ENCODE peak calls at places on chromosomes 13 and 19, in eight cellular contexts. One of them, this sample, is unnamed.

GRCh38 chr19:51372649-51373504 is at the start of gene NKG7:
- DNase-seq in nephron progenitor cell: no peak
- DNase-seq in lung: no peak
- DNase-seq in Calu3: no peak
- DNase-seq in iris pigment epithelial cell: no peak
- DNase-seq in CD8-positive, alpha-beta T cell: peak
- DNase-seq in T follicular helper cell: no peak
- DNase-seq in SW480: no peak
- DNase-seq in this sample: no peak

GRCh38 chr13:20197361-20197834 is 4.7 kb upstream of the GJB2 start:
- DNase-seq in CD8-positive, alpha-beta T cell: peak
- DNase-seq in Calu3: no peak
- DNase-seq in nephron progenitor cell: no peak
- DNase-seq in lung: no peak
- DNase-seq in SW480: peak
- DNase-seq in iris pigment epithelial cell: peak
- DNase-seq in T follicular helper cell: no peak
- DNase-seq in this sample: peak

GRCh38 chr13:100541882-100542545 is 46.6 kb downstream of the GGACT start:
- DNase-seq in lung: no peak
- DNase-seq in T follicular helper cell: no peak
- DNase-seq in Calu3: no peak
- DNase-seq in SW480: no peak
- DNase-seq in CD8-positive, alpha-beta T cell: no peak
- DNase-seq in iris pigment epithelial cell: no peak
- DNase-seq in nephron progenitor cell: no peak
- DNase-seq in this sample: no peak

GRCh38 chr13:24923305-24923640 is 159.3 kb downstream of the RNF17 start:
- DNase-seq in Calu3: no peak
- DNase-seq in lung: no peak
- DNase-seq in SW480: peak
- DNase-seq in iris pigment epithelial cell: peak
- DNase-seq in nephron progenitor cell: no peak
- DNase-seq in CD8-positive, alpha-beta T cell: no peak
- DNase-seq in T follicular helper cell: no peak
- DNase-seq in this sample: peak

GRCh38 chr13:28324181-28324789 is 170.6 kb downstream of the FLT1 start:
- DNase-seq in Calu3: peak
- DNase-seq in lung: peak
- DNase-seq in CD8-positive, alpha-beta T cell: peak
- DNase-seq in T follicular helper cell: peak
- DNase-seq in SW480: peak
- DNase-seq in nephron progenitor cell: peak
- DNase-seq in iris pigment epithelial cell: peak
- DNase-seq in this sample: no peak

GRCh38 chr19:31338069-31338767 is 11.0 kb downstream of the TSHZ3 start:
- DNase-seq in SW480: no peak
- DNase-seq in T follicular helper cell: no peak
- DNase-seq in iris pigment epithelial cell: peak
- DNase-seq in lung: no peak
- DNase-seq in CD8-positive, alpha-beta T cell: no peak
- DNase-seq in Calu3: no peak
- DNase-seq in nephron progenitor cell: peak
- DNase-seq in this sample: peak

GRCh38 chr19:13071444-13072205 is 31.0 kb downstream of the LYL1 start:
- DNase-seq in lung: no peak
- DNase-seq in nephron progenitor cell: no peak
- DNase-seq in SW480: no peak
- DNase-seq in iris pigment epithelial cell: no peak
- DNase-seq in CD8-positive, alpha-beta T cell: no peak
- DNase-seq in T follicular helper cell: no peak
- DNase-seq in Calu3: no peak
- DNase-seq in this sample: no peak

GRCh38 chr19:49596954-49597702 is 6.1 kb downstream of the PRR12 start:
- DNase-seq in Calu3: no peak
- DNase-seq in T follicular helper cell: no peak
- DNase-seq in iris pigment epithelial cell: no peak
- DNase-seq in SW480: no peak
- DNase-seq in CD8-positive, alpha-beta T cell: no peak
- DNase-seq in nephron progenitor cell: no peak
- DNase-seq in lung: no peak
- DNase-seq in this sample: no peak

GRCh38 chr19:2549701-2550191 is 73.8 kb downstream of the GADD45B start:
- DNase-seq in CD8-positive, alpha-beta T cell: no peak
- DNase-seq in iris pigment epithelial cell: peak
- DNase-seq in SW480: peak
- DNase-seq in T follicular helper cell: no peak
- DNase-seq in lung: peak
- DNase-seq in Calu3: no peak
- DNase-seq in nephron progenitor cell: no peak
- DNase-seq in this sample: peak

GRCh38 chr19:47723573-47723923 is 10.3 kb downstream of the EHD2 start:
- DNase-seq in lung: peak
- DNase-seq in SW480: peak
- DNase-seq in Calu3: peak
- DNase-seq in iris pigment epithelial cell: peak
- DNase-seq in nephron progenitor cell: no peak
- DNase-seq in CD8-positive, alpha-beta T cell: no peak
- DNase-seq in T follicular helper cell: no peak
- DNase-seq in this sample: peak

GRCh38 chr13:49733181-49733951 is 42.1 kb upstream of the EBPL start:
- DNase-seq in iris pigment epithelial cell: peak
- DNase-seq in nephron progenitor cell: no peak
- DNase-seq in SW480: no peak
- DNase-seq in lung: peak
- DNase-seq in CD8-positive, alpha-beta T cell: no peak
- DNase-seq in T follicular helper cell: no peak
- DNase-seq in Calu3: no peak
- DNase-seq in this sample: peak

GRCh38 chr19:53365899-53366493 is 491 bp downstream of the ZNF525 start:
- DNase-seq in CD8-positive, alpha-beta T cell: peak
- DNase-seq in T follicular helper cell: peak
- DNase-seq in lung: peak
- DNase-seq in iris pigment epithelial cell: no peak
- DNase-seq in nephron progenitor cell: peak
- DNase-seq in SW480: peak
- DNase-seq in Calu3: peak
- DNase-seq in this sample: peak

GRCh38 chr13:110381029-110381360 is 73.9 kb downstream of the COL4A2 start:
- DNase-seq in iris pigment epithelial cell: no peak
- DNase-seq in nephron progenitor cell: no peak
- DNase-seq in SW480: no peak
- DNase-seq in Calu3: no peak
- DNase-seq in T follicular helper cell: no peak
- DNase-seq in lung: no peak
- DNase-seq in CD8-positive, alpha-beta T cell: no peak
- DNase-seq in this sample: no peak